ENCODE peak calls at places on chromosome 21, in seven cellular contexts. H is breast epithelium, Q is mammary epithelial cell, L is neural progenitor cell, I is GM23338, O is psoas muscle, V is K562. W is an unnamed sample.

GRCh38 chr21:45590246-45590725 is 48.0 kb upstream of the SLC19A1 start:
- DNase-seq in Q (peak; percentile 7), O (peak; percentile 57), V (peak; percentile 97), I (peak; percentile 83), L (peak; percentile 80), H (peak; percentile 49), W (no peak)

GRCh38 chr21:26795866-26796329 is 49.3 kb downstream of the ADAMTS1 start:
- DNase-seq in V (no peak), H (no peak), O (no peak), I (no peak), L (peak; percentile 14), Q (peak; percentile 73), W (peak; percentile 19)

GRCh38 chr21:45443595-45444181 is 38.7 kb downstream of the COL18A1 start:
- DNase-seq in V (no peak), Q (no peak), H (no peak), L (no peak), O (peak; percentile 4), I (no peak), W (peak; percentile 33)

GRCh38 chr21:38968887-38969543 is 163.3 kb downstream of the ETS2 start:
- DNase-seq in Q (no peak), O (no peak), L (no peak), I (no peak), V (no peak), H (no peak), W (no peak)

GRCh38 chr21:45378258-45378966 is 26.6 kb upstream of the COL18A1 start:
- DNase-seq in L (peak; percentile 93), H (peak; percentile 40), Q (no peak), V (no peak), I (peak; percentile 80), O (peak; percentile 1), W (no peak)

GRCh38 chr21:38807987-38808386 is 2.3 kb downstream of the ETS2 start:
- DNase-seq in I (no peak), V (no peak), Q (no peak), H (no peak), L (peak; percentile 36), O (no peak), W (no peak)

GRCh38 chr21:45871616-45872236 is 109.8 kb upstream of the COL6A1 start:
- DNase-seq in I (no peak), V (no peak), L (no peak), Q (no peak), H (peak; percentile 27), O (no peak), W (no peak)

GRCh38 chr21:29656504-29657227 is 283.1 kb downstream of the GRIK1 start:
- DNase-seq in Q (peak; percentile 64), I (no peak), O (no peak), L (no peak), H (no peak), V (peak; percentile 62), W (no peak)

GRCh38 chr21:36044056-36044455 is 16.3 kb downstream of the SETD4 start:
- DNase-seq in L (no peak), Q (peak; percentile 66), I (no peak), V (no peak), O (no peak), H (no peak), W (no peak)

GRCh38 chr21:46005481-46005881 is 23.9 kb downstream of the COL6A1 start:
- DNase-seq in L (no peak), V (no peak), O (no peak), Q (no peak), I (no peak), H (peak; percentile 35), W (no peak)

GRCh38 chr21:14886001-14886400 is 178.8 kb downstream of the NRIP1 start:
- DNase-seq in L (no peak), Q (no peak), O (no peak), H (no peak), I (no peak), V (no peak), W (no peak)

GRCh38 chr21:26194326-26194725 is 23.8 kb upstream of the APP start:
- DNase-seq in Q (no peak), H (no peak), I (no peak), V (no peak), O (no peak), L (no peak), W (no peak)

GRCh38 chr21:31872072-31872451 is 758 bp upstream of the HUNK start:
- DNase-seq in V (no peak), I (peak; percentile 32), O (no peak), H (no peak), Q (no peak), L (no peak), W (no peak)

GRCh38 chr21:46079357-46080170 is 18.3 kb upstream of the COL6A2 start:
- DNase-seq in I (no peak), V (no peak), H (peak; percentile 49), Q (no peak), O (peak; percentile 63), L (no peak), W (no peak)

GRCh38 chr21:45470087-45470515 is 65.1 kb downstream of the COL18A1 start:
- DNase-seq in V (no peak), H (no peak), L (no peak), Q (no peak), I (no peak), O (no peak), W (no peak)

GRCh38 chr21:39000496-39000895 is 182.8 kb downstream of the PSMG1 start:
- DNase-seq in H (no peak), V (no peak), L (no peak), Q (peak; percentile 40), O (no peak), I (no peak), W (no peak)

GRCh38 chr21:31710586-31710985 is 21.3 kb downstream of the SCAF4 start:
- DNase-seq in I (no peak), V (no peak), L (no peak), Q (no peak), H (no peak), O (no peak), W (no peak)

GRCh38 chr21:38766987-38767722 is 38.6 kb upstream of the ETS2 start:
- DNase-seq in O (no peak), I (no peak), Q (peak; percentile 83), L (no peak), H (no peak), V (no peak), W (no peak)

GRCh38 chr21:45615145-45615711 is 28.3 kb upstream of the PCBP3 start:
- DNase-seq in O (no peak), V (peak; percentile 41), I (no peak), L (no peak), Q (peak; percentile 15), H (peak; percentile 31), W (no peak)

GRCh38 chr21:14768042-14768441 is 221.9 kb upstream of the SAMSN1 start:
- DNase-seq in L (no peak), V (peak; percentile 23), H (no peak), Q (no peak), O (no peak), I (no peak), W (no peak)

GRCh38 chr21:25936776-25937175 is 202.0 kb downstream of the GABPA start:
- DNase-seq in L (no peak), H (no peak), O (no peak), V (no peak), I (no peak), Q (no peak), W (no peak)

GRCh38 chr21:42922918-42923317 is 2.5 kb downstream of the ERVH48-1 start:
- DNase-seq in L (no peak), H (no peak), I (no peak), O (no peak), Q (no peak), V (no peak), W (no peak)

GRCh38 chr21:42925114-42925907 is at the start of gene ERVH48-1:
- DNase-seq in L (no peak), V (no peak), I (peak; percentile 71), O (no peak), H (no peak), Q (no peak), W (no peak)

GRCh38 chr21:42921912-42922311 is 3.5 kb downstream of the ERVH48-1 start:
- DNase-seq in L (no peak), Q (no peak), O (no peak), I (no peak), H (no peak), V (peak; percentile 51), W (no peak)

GRCh38 chr21:42923553-42924432 is 1.6 kb downstream of the ERVH48-1 start:
- DNase-seq in H (peak; percentile 70), L (peak; percentile 93), Q (peak; percentile 78), O (peak; percentile 57), I (peak; percentile 99), V (peak; percentile 93), W (peak; percentile 30)

GRCh38 chr21:42924433-42924751 is 1.0 kb downstream of the ERVH48-1 start:
- DNase-seq in I (no peak), Q (no peak), H (no peak), L (no peak), O (no peak), V (no peak), W (no peak)
- H3K27ac ChIP-seq in I (peak overlapping the region; percentile 98), Q (no peak overlapping the region), H (no peak overlapping the region), L (peak overlapping the region; percentile 55), O (no peak overlapping the region), V (peak overlapping the region; percentile 79), W (peak overlapping the region; percentile 66)

GRCh38 chr21:28442085-28442484 is 550.6 kb downstream of the LTN1 start:
- DNase-seq in Q (no peak), H (no peak), L (no peak), O (no peak), V (no peak), I (no peak), W (no peak)

GRCh38 chr21:28436286-28436932 is 556.3 kb downstream of the LTN1 start:
- DNase-seq in V (no peak), I (no peak), Q (peak; percentile 50), O (no peak), H (no peak), L (no peak), W (no peak)

GRCh38 chr21:28442624-28443023 is 550.1 kb downstream of the LTN1 start:
- DNase-seq in H (no peak), Q (peak; percentile 14), V (no peak), O (no peak), I (no peak), L (no peak), W (no peak)

GRCh38 chr21:28439852-28440251 is 552.8 kb downstream of the LTN1 start:
- DNase-seq in O (no peak), Q (no peak), H (no peak), V (no peak), I (no peak), L (no peak), W (no peak)

GRCh38 chr21:28439246-28439645 is 553.4 kb downstream of the LTN1 start:
- DNase-seq in Q (no peak), H (no peak), O (no peak), I (no peak), V (no peak), L (no peak), W (no peak)
- H3K27ac ChIP-seq in Q (no peak overlapping the region), H (peak overlapping the region; percentile 33), O (no peak overlapping the region), I (no peak overlapping the region), V (no peak overlapping the region), L (no peak overlapping the region), W (no peak overlapping the region)

DNA sequence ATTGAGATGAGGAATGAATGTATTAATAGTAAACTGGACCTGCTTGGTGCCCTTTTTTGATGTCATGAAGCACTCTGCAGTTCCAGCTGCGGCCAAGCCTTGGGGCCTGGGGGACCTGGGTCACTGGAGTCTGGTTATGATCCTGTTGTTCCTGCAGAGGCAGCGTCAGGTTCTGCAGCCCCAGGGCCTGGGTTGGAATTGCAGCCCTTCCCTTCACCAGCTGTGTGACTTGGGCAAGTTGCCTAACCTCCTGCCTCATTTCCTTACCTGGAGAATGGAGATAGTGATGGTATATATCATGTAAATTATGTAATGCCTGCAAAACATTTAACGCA is 9.1 kb upstream of the ATP5PO start:
- DNase-seq in H (no peak), I (no peak), O (no peak), Q (peak; percentile 16), V (peak; percentile 13), L (no peak), W (no peak)
- H3K27ac ChIP-seq in H (no peak overlapping the region), I (no peak overlapping the region), O (no peak overlapping the region), Q (no peak overlapping the region), V (no peak overlapping the region), L (no peak overlapping the region), W (peak overlapping the region; percentile 86)

GRCh38 chr21:43884012-43884860 is 19.2 kb downstream of the AGPAT3 start:
- DNase-seq in H (no peak), I (peak; percentile 24), Q (peak; percentile 37), O (no peak), V (peak; percentile 97), L (peak; percentile 65), W (no peak)
- H3K27ac ChIP-seq in H (peak overlapping the region; percentile 53), I (no peak overlapping the region), Q (no peak overlapping the region), O (no peak overlapping the region), V (peak overlapping the region; percentile 98), L (no peak overlapping the region), W (no peak overlapping the region)

W was measured in substantia nigra.